ENCODE peak calls at places on chromosomes 5 and 9, in four cellular contexts. H, C, M and A are unnamed samples.

GRCh38 chr9:70020217-70020616 is 23.4 kb upstream of the MAMDC2 start:
- DNase-seq in H (no peak), C (no peak), M (no peak), A (no peak)

GRCh38 chr5:17365326-17365725 is 132.7 kb upstream of the TAF11L2 start:
- DNase-seq in H (no peak), C (no peak), M (no peak), A (no peak)

GRCh38 chr9:84750152-84750865 is 80.8 kb downstream of the NTRK2 start:
- DNase-seq in H (no peak), C (no peak), M (no peak), A (no peak)

GRCh38 chr9:93065321-93065720 is 6.8 kb downstream of the SUSD3 start:
- DNase-seq in H (no peak), C (no peak), M (no peak), A (no peak)

GRCh38 chr9:132798817-132799790 is 79.0 kb downstream of the AK8 start:
- DNase-seq in H (no peak), C (no peak), M (peak), A (no peak)

GRCh38 chr5:181059297-181060230 is 19.5 kb downstream of the BTNL9 start:
- DNase-seq in H (no peak), C (no peak), M (no peak), A (no peak)

GRCh38 chr5:6634327-6634713 is 1.1 kb downstream of the SRD5A1 start:
- DNase-seq in H (no peak), C (no peak), M (no peak), A (no peak)

GRCh38 chr5:73214921-73215490 is 42.0 kb downstream of the TMEM174 start:
- DNase-seq in H (no peak), C (no peak), M (peak), A (no peak)

GRCh38 chr9:125942111-125942510 is 194.9 kb downstream of the PBX3 start:
- DNase-seq in H (no peak), C (no peak), M (no peak), A (no peak)

GRCh38 chr9:1732670-1733069 is 282.5 kb upstream of the SMARCA2 start:
- DNase-seq in H (no peak), C (no peak), M (no peak), A (no peak)

GRCh38 chr9:129901922-129902321 is 66.7 kb downstream of the USP20 start:
- DNase-seq in H (no peak), C (no peak), M (no peak), A (no peak)

GRCh38 chr9:100011062-100011681 is 87.6 kb downstream of the ERP44 start:
- DNase-seq in H (no peak), C (peak), M (peak), A (no peak)

GRCh38 chr5:140261403-140262171 is 41.3 kb downstream of the PFDN1 start:
- DNase-seq in H (no peak), C (no peak), M (peak), A (no peak)

GRCh38 chr5:107377277-107377609 is 293.5 kb downstream of the EFNA5 start:
- DNase-seq in H (no peak), C (no peak), M (no peak), A (no peak)

GRCh38 chr9:132548971-132549649 is 33.3 kb upstream of the BARHL1 start:
- DNase-seq in H (no peak), C (no peak), M (no peak), A (no peak)